ENCODE peak calls at places on chromosomes 7 and 10, in ten cellular contexts. Q is tibial artery; N is skeletal muscle cell; V is GM23248; G is 8988T; M is upper lobe of left lung; S is activated CD8-positive, alpha-beta memory T cell treated with anti-CD3 and anti-CD28 coated beads for 48 hours; D is stimulated activated CD4-positive, alpha-beta T cell treated with anti-CD3 and anti-CD28 coated beads, Interleukin-2, amount 100 ng/mL, for 48 hours; K is activated CD4-positive, alpha-beta T cell treated with anti-CD3 and anti-CD28 coated beads for 24 hours; L is small intestine. C is an unnamed sample.

GRCh38 chr10:60549686-60550085 is 160.0 kb upstream of the ANK3 start:
- DNase-seq in S (no peak), M (no peak), N (no peak), L (peak), K (no peak), D (no peak), G (no peak), Q (no peak), V (peak), C (no peak)

GRCh38 chr10:91190388-91190870 is 30.0 kb upstream of the PCGF5 start:
- DNase-seq in N (peak), L (no peak), G (no peak), K (no peak), V (peak), Q (no peak), M (no peak), S (no peak), D (no peak), C (no peak)

GRCh38 chr10:11178606-11179221 is 161.0 kb downstream of the CELF2 start:
- DNase-seq in K (peak), M (peak), Q (peak), V (no peak), N (no peak), S (no peak), L (peak), G (no peak), D (peak), C (peak)

GRCh38 chr7:74087791-74088453 is 4.3 kb downstream of the LIMK1 start:
- DNase-seq in M (no peak), K (no peak), S (no peak), L (no peak), D (no peak), V (no peak), G (no peak), N (no peak), Q (no peak), C (no peak)

GRCh38 chr7:31052841-31053601 is 913 bp downstream of the ADCYAP1R1 start:
- DNase-seq in M (no peak), D (no peak), K (no peak), V (no peak), S (no peak), L (no peak), Q (no peak), N (no peak), G (no peak), C (no peak)

GRCh38 chr7:83060218-83060617 is 102.5 kb downstream of the PCLO start:
- DNase-seq in V (no peak), Q (no peak), G (no peak), S (no peak), K (no peak), N (no peak), L (peak), D (no peak), M (no peak), C (no peak)

GRCh38 chr7:74355091-74355490 is 65.9 kb downstream of the CLIP2 start:
- DNase-seq in S (no peak), L (peak), K (no peak), G (no peak), N (peak), M (peak), D (no peak), V (peak), Q (peak), C (no peak)

GRCh38 chr7:100679927-100680588 is 6.5 kb downstream of the GNB2 start:
- DNase-seq in K (no peak), N (no peak), M (no peak), G (no peak), V (peak), S (no peak), D (no peak), Q (peak), L (no peak), C (no peak)

GRCh38 chr7:129781856-129782256 is 170.3 kb downstream of the NRF1 start:
- DNase-seq in L (no peak), K (no peak), M (no peak), G (no peak), N (no peak), S (no peak), V (no peak), Q (no peak), D (no peak), C (no peak)

GRCh38 chr7:134851141-134851540 is 71.7 kb downstream of the CALD1 start:
- DNase-seq in N (no peak), Q (no peak), D (no peak), V (no peak), G (no peak), S (no peak), M (no peak), L (no peak), K (no peak), C (no peak)

GRCh38 chr7:73740212-73740611 is 1.6 kb upstream of the ABHD11 start:
- DNase-seq in D (no peak), K (no peak), L (no peak), S (no peak), V (no peak), M (no peak), Q (no peak), N (no peak), G (no peak), C (no peak)

GRCh38 chr7:100393233-100393905 is 20.1 kb downstream of the PILRA start:
- DNase-seq in D (no peak), K (no peak), L (no peak), V (no peak), S (no peak), Q (no peak), M (no peak), N (no peak), G (no peak), C (no peak)

GRCh38 chr10:21265622-21266021 is 259.9 kb downstream of the SKIDA1 start:
- DNase-seq in V (peak), M (no peak), K (no peak), D (no peak), L (no peak), N (no peak), S (no peak), Q (no peak), G (no peak), C (no peak)

GRCh38 chr10:83127942-83128575 is 1011.2 kb upstream of the GHITM start:
- DNase-seq in G (no peak), V (no peak), S (no peak), Q (no peak), K (no peak), N (no peak), M (no peak), D (no peak), L (no peak), C (no peak)

GRCh38 chr7:100124301-100125229 is 2.2 kb upstream of the MBLAC1 start:
- DNase-seq in Q (no peak), D (no peak), L (peak), V (no peak), K (no peak), S (no peak), N (no peak), M (no peak), G (no peak), C (no peak)

GRCh38 chr10:78436223-78436575 is 402.5 kb downstream of the RPS24 start:
- DNase-seq in Q (no peak), N (no peak), D (no peak), S (no peak), G (no peak), K (no peak), V (no peak), M (no peak), L (no peak), C (no peak)

GRCh38 chr10:60490013-60490412 is 100.3 kb upstream of the ANK3 start:
- DNase-seq in D (no peak), L (no peak), S (no peak), V (peak), Q (no peak), G (no peak), K (no peak), N (no peak), M (no peak), C (no peak)

GRCh38 chr10:132392184-132392800 is 4.7 kb upstream of the PWWP2B start:
- DNase-seq in K (no peak), Q (no peak), S (no peak), V (no peak), L (no peak), N (no peak), D (no peak), G (no peak), M (peak), C (no peak)

GRCh38 chr10:69439350-69439739 is 11.9 kb upstream of the TSPAN15 start:
- DNase-seq in N (no peak), G (no peak), M (peak), V (peak), Q (no peak), L (peak), D (no peak), S (no peak), K (no peak), C (no peak)

GRCh38 chr10:87659571-87660483 is at the start of gene PAPSS2:
- DNase-seq in L (peak), S (no peak), M (peak), Q (peak), D (no peak), G (peak), N (no peak), V (peak), K (no peak), C (no peak)

GRCh38 chr10:124650820-124651401 is 93.3 kb downstream of the FAM53B start:
- DNase-seq in M (no peak), K (peak), D (no peak), L (peak), V (no peak), N (no peak), S (no peak), Q (no peak), G (no peak), C (peak)

GRCh38 chr10:13120786-13121499 is 21.0 kb downstream of the OPTN start:
- DNase-seq in K (no peak), N (peak), V (no peak), D (no peak), Q (no peak), M (no peak), G (no peak), L (no peak), S (no peak), C (no peak)

C was measured in DND-41.